ENCODE peak calls at places on chromosomes 2 and 18, in ten cellular contexts. Z is kidney, A is neuronal stem cell, Y is HepG2, U is astrocyte, I is neural progenitor cell, L is K562, T is adipocyte, H is keratinocyte, S is HCT116. P is an unnamed sample.

GRCh38 chr2:227473019-227473461 is 1.1 kb downstream of the AGFG1 start:
- DNase-seq in Z (no peak), A (peak; percentile 43), Y (no peak), U (no peak), I (no peak), L (no peak), T (no peak), H (no peak), S (no peak), P (no peak)

GRCh38 chr2:218810251-218810650 is 21.4 kb downstream of the PRKAG3 start:
- DNase-seq in Z (no peak), A (no peak), Y (no peak), U (no peak), I (no peak), L (no peak), T (peak; percentile 29), H (no peak), S (no peak), P (no peak)

GRCh38 chr2:17148298-17149228 is 369.7 kb downstream of the RAD51AP2 start:
- DNase-seq in Z (no peak), A (peak; percentile 17), Y (peak; percentile 10), U (no peak), I (peak; percentile 63), L (no peak), T (peak; percentile 63), H (no peak), S (peak; percentile 8), P (no peak)

GRCh38 chr2:110748489-110748867 is 16.1 kb downstream of the ACOXL start:
- DNase-seq in Z (no peak), A (no peak), Y (no peak), U (peak; percentile 81), I (peak; percentile 30), L (no peak), T (no peak), H (no peak), S (no peak), P (peak; percentile 97)

GRCh38 chr18:47490882-47491281 is 239.4 kb upstream of the SKOR2 start:
- DNase-seq in Z (no peak), A (no peak), Y (no peak), U (no peak), I (no peak), L (no peak), T (no peak), H (no peak), S (no peak), P (no peak)

GRCh38 chr2:9844581-9844980 is 1.3 kb downstream of the TAF1B start:
- DNase-seq in Z (no peak), A (no peak), Y (no peak), U (peak; percentile 39), I (no peak), L (no peak), T (peak; percentile 40), H (no peak), S (no peak), P (no peak)

GRCh38 chr2:175317741-175318140 is 136.2 kb upstream of the ATP5MC3 start:
- DNase-seq in Z (no peak), A (no peak), Y (no peak), U (no peak), I (no peak), L (no peak), T (no peak), H (no peak), S (no peak), P (no peak)

GRCh38 chr2:173388795-173389194 is 34.1 kb downstream of the CDCA7 start:
- DNase-seq in Z (no peak), A (no peak), Y (no peak), U (no peak), I (no peak), L (no peak), T (peak; percentile 3), H (no peak), S (no peak), P (no peak)

GRCh38 chr2:216370961-216371633 is 1.2 kb downstream of the MARCHF4 start:
- DNase-seq in Z (peak; percentile 65), A (no peak), Y (no peak), U (no peak), I (peak; percentile 70), L (no peak), T (peak; percentile 57), H (no peak), S (no peak), P (no peak)

GRCh38 chr2:188369365-188369764 is 77.7 kb downstream of the GULP1 start:
- DNase-seq in Z (no peak), A (peak; percentile 14), Y (peak; percentile 57), U (peak; percentile 29), I (peak; percentile 66), L (peak; percentile 18), T (peak; percentile 64), H (no peak), S (peak; percentile 35), P (no peak)

GRCh38 chr18:623760-624620 is 27.2 kb downstream of the CLUL1 start:
- DNase-seq in Z (no peak), A (peak; percentile 43), Y (peak; percentile 62), U (peak; percentile 38), I (peak; percentile 80), L (peak; percentile 63), T (peak; percentile 94), H (no peak), S (peak; percentile 69), P (peak; percentile 78)

GRCh38 chr18:22674300-22674699 is 256.6 kb upstream of the CTAGE1 start:
- DNase-seq in Z (no peak), A (no peak), Y (no peak), U (peak; percentile 99), I (no peak), L (no peak), T (peak; percentile 93), H (no peak), S (peak; percentile 7), P (no peak)

GRCh38 chr2:204643326-204643725 is 98.1 kb downstream of the PARD3B start:
- DNase-seq in Z (no peak), A (no peak), Y (no peak), U (peak; percentile 38), I (no peak), L (no peak), T (no peak), H (no peak), S (no peak), P (no peak)

GRCh38 chr18:52130621-52131020 is 209.4 kb upstream of the DCC start:
- DNase-seq in Z (no peak), A (no peak), Y (no peak), U (no peak), I (no peak), L (no peak), T (no peak), H (no peak), S (no peak), P (no peak)

GRCh38 chr18:39531659-39532058 is 1966.1 kb upstream of the CELF4 start:
- DNase-seq in Z (no peak), A (no peak), Y (no peak), U (no peak), I (no peak), L (no peak), T (no peak), H (no peak), S (no peak), P (no peak)

GRCh38 chr18:25089470-25089869 is 262.5 kb downstream of the ZNF521 start:
- DNase-seq in Z (no peak), A (no peak), Y (no peak), U (no peak), I (no peak), L (no peak), T (no peak), H (no peak), S (no peak), P (no peak)

GRCh38 chr2:11343344-11343625 is 1.2 kb downstream of the ROCK2 start:
- DNase-seq in Z (no peak), A (no peak), Y (no peak), U (no peak), I (no peak), L (no peak), T (no peak), H (no peak), S (peak; percentile 18), P (no peak)

GRCh38 chr2:229270551-229271410 is at the start of gene PID1:
- DNase-seq in Z (peak; percentile 77), A (peak; percentile 55), Y (no peak), U (peak; percentile 65), I (peak; percentile 88), L (no peak), T (peak; percentile 84), H (no peak), S (no peak), P (no peak)

GRCh38 chr2:236873666-236874065 is 212.0 kb upstream of the COPS8 start:
- DNase-seq in Z (no peak), A (no peak), Y (no peak), U (peak; percentile 15), I (no peak), L (no peak), T (no peak), H (no peak), S (no peak), P (no peak)

GRCh38 chr2:46461716-46462171 is 17.6 kb upstream of the TMEM247 start:
- DNase-seq in Z (no peak), A (no peak), Y (no peak), U (no peak), I (no peak), L (no peak), T (no peak), H (no peak), S (no peak), P (no peak)
- H3K9ac ChIP-seq in Z (no peak overlapping the region), A (peak overlapping the region; percentile 60), Y (no peak overlapping the region), U (no peak overlapping the region), I (no peak overlapping the region), L (no peak overlapping the region), T (no peak overlapping the region), H (no peak overlapping the region), S (no peak overlapping the region), P (no peak overlapping the region)

GRCh38 chr2:23287250-23287704 is 97.7 kb upstream of the KLHL29 start:
- DNase-seq in Z (peak; percentile 77), A (no peak), Y (no peak), U (peak; percentile 60), I (peak; percentile 33), L (no peak), T (peak; percentile 87), H (no peak), S (no peak), P (no peak)
- H3K9ac ChIP-seq in Z (no peak overlapping the region), A (no peak overlapping the region), Y (no peak overlapping the region), U (no peak overlapping the region), I (no peak overlapping the region), L (no peak overlapping the region), T (peak overlapping the region; percentile 63), H (no peak overlapping the region), S (no peak overlapping the region), P (no peak overlapping the region)

GRCh38 chr2:88658318-88658717 is 31.1 kb upstream of the EIF2AK3 start:
- DNase-seq in Z (no peak), A (no peak), Y (no peak), U (peak; percentile 68), I (no peak), L (no peak), T (peak; percentile 70), H (no peak), S (no peak), P (no peak)
- H3K9ac ChIP-seq in Z (no peak overlapping the region), A (no peak overlapping the region), Y (no peak overlapping the region), U (peak overlapping the region; percentile 29), I (no peak overlapping the region), L (no peak overlapping the region), T (peak overlapping the region; percentile 71), H (no peak overlapping the region), S (no peak overlapping the region), P (no peak overlapping the region)

GRCh38 chr18:13501896-13502295 is 224.5 kb downstream of the FAM210A start:
- DNase-seq in Z (no peak), A (no peak), Y (no peak), U (peak; percentile 24), I (no peak), L (no peak), T (no peak), H (no peak), S (no peak), P (no peak)
- H3K9ac ChIP-seq in Z (no peak overlapping the region), A (no peak overlapping the region), Y (no peak overlapping the region), U (peak overlapping the region; percentile 77), I (no peak overlapping the region), L (no peak overlapping the region), T (no peak overlapping the region), H (no peak overlapping the region), S (no peak overlapping the region), P (no peak overlapping the region)

P was measured in DND-41.